ENCODE peak calls at places on chromosomes 7 and 10, in six cellular contexts. H, U, R, N, L and C are unnamed samples.

GRCh38 chr7:98287486-98287959 is 6.0 kb downstream of the BRI3 start:
- DNase-seq in R (no peak), H (no peak), N (peak; percentile 80), L (peak; percentile 43), U (peak; percentile 70), C (no peak)

GRCh38 chr7:85019778-85020177 is 167.1 kb downstream of the SEMA3D start:
- DNase-seq in N (no peak), L (no peak), H (no peak), U (no peak), R (no peak), C (no peak)

GRCh38 chr7:102009628-102010027 is 192.2 kb downstream of the CUX1 start:
- DNase-seq in R (no peak), H (no peak), L (no peak), N (no peak), U (no peak), C (no peak)

GRCh38 chr10:49177391-49178355 is 10.5 kb downstream of the TMEM273 start:
- DNase-seq in R (peak; percentile 37), N (no peak), H (peak; percentile 31), U (no peak), L (no peak), C (peak; percentile 54)

GRCh38 chr10:7625836-7626235 is 40.9 kb downstream of the ITIH5 start:
- DNase-seq in L (no peak), H (no peak), N (no peak), R (no peak), U (no peak), C (no peak)

GRCh38 chr7:142854505-142855400 is at the start of gene EPHB6:
- DNase-seq in H (peak; percentile 45), R (peak; percentile 52), N (peak; percentile 91), L (no peak), U (peak; percentile 81), C (peak; percentile 54)

GRCh38 chr7:101538596-101539459 is 90.3 kb downstream of the MYL10 start:
- DNase-seq in L (no peak), R (peak; percentile 51), U (peak; percentile 2), N (no peak), H (peak; percentile 43), C (no peak)

GRCh38 chr10:69451784-69452251 is 553 bp downstream of the TSPAN15 start:
- DNase-seq in H (no peak), N (peak; percentile 89), R (peak; percentile 16), U (peak; percentile 46), L (no peak), C (no peak)

GRCh38 chr7:34086064-34086463 is 180.7 kb downstream of the BMPER start:
- DNase-seq in U (no peak), N (no peak), R (no peak), L (no peak), H (no peak), C (no peak)

GRCh38 chr7:22675436-22675835 is 51.6 kb upstream of the IL6 start:
- DNase-seq in N (no peak), R (no peak), U (no peak), H (no peak), L (no peak), C (no peak)

GRCh38 chr7:89623018-89623672 is 531.1 kb upstream of the STEAP1 start:
- DNase-seq in R (no peak), U (no peak), L (peak; percentile 5), N (no peak), H (no peak), C (no peak)

GRCh38 chr7:99407849-99408346 is 499 bp downstream of the PDAP1 start:
- DNase-seq in H (peak; percentile 30), R (peak; percentile 35), N (peak; percentile 82), U (peak; percentile 20), L (no peak), C (peak; percentile 24)

GRCh38 chr10:52729259-52730104 is 43.1 kb downstream of the MBL2 start:
- DNase-seq in H (no peak), R (no peak), N (no peak), U (peak; percentile 37), L (no peak), C (no peak)

GRCh38 chr10:99532194-99532593 is 548 bp upstream of the NKX2-3 start:
- DNase-seq in N (no peak), L (no peak), H (no peak), U (no peak), R (no peak), C (no peak)

GRCh38 chr10:125411724-125412123 is 251.4 kb upstream of the CTBP2 start:
- DNase-seq in H (no peak), R (no peak), N (no peak), U (no peak), L (no peak), C (no peak)

GRCh38 chr10:52357986-52358385 is 43.9 kb downstream of the DKK1 start:
- DNase-seq in U (no peak), N (no peak), R (no peak), L (no peak), H (no peak), C (no peak)

GRCh38 chr7:84083846-84084245 is 110.7 kb downstream of the SEMA3A start:
- DNase-seq in L (no peak), U (no peak), H (no peak), R (no peak), N (no peak), C (no peak)

GRCh38 chr7:132575336-132575986 is 809 bp downstream of the PLXNA4 start:
- DNase-seq in N (peak; percentile 84), R (no peak), U (peak; percentile 68), L (no peak), H (no peak), C (no peak)